ENCODE peak calls at places on chromosomes 12 and 14, in five cellular contexts. Q is ovary, O is A673, U is A549, C is IMR-90. X is an unnamed sample.

GRCh38 chr12:32201996-32202395 is 95.3 kb downstream of the BICD1 start:
- DNase-seq in Q (no peak), O (no peak), U (no peak), C (no peak), X (no peak)

GRCh38 chr14:80996049-80996901 is 40.9 kb downstream of the TSHR start:
- DNase-seq in Q (peak; percentile 9), O (peak; percentile 81), U (peak; percentile 78), C (peak; percentile 84), X (no peak)

GRCh38 chr12:123982269-123982668 is 9.3 kb downstream of the ZNF664 start:
- DNase-seq in Q (no peak), O (no peak), U (no peak), C (no peak), X (no peak)

GRCh38 chr14:81433378-81433777 is 33.3 kb upstream of the STON2 start:
- DNase-seq in Q (no peak), O (no peak), U (no peak), C (no peak), X (no peak)

GRCh38 chr14:50067723-50068495 is 48.5 kb downstream of the VCPKMT start:
- DNase-seq in Q (no peak), O (peak; percentile 57), U (peak; percentile 79), C (peak; percentile 81), X (no peak)

GRCh38 chr12:132296063-132296462 is 33.3 kb downstream of the GALNT9 start:
- DNase-seq in Q (no peak), O (no peak), U (no peak), C (no peak), X (no peak)

GRCh38 chr12:3777206-3777809 is 24.4 kb upstream of the CRACR2A start:
- DNase-seq in Q (no peak), O (peak; percentile 47), U (peak; percentile 46), C (peak; percentile 43), X (no peak)

GRCh38 chr14:93072659-93073365 is 42.9 kb downstream of the ITPK1 start:
- DNase-seq in Q (no peak), O (no peak), U (no peak), C (no peak), X (no peak)

GRCh38 chr14:30710870-30711269 is 88.8 kb downstream of the SCFD1 start:
- DNase-seq in Q (no peak), O (no peak), U (no peak), C (peak; percentile 49), X (no peak)

GRCh38 chr12:40959041-40959440 is 229.1 kb upstream of the PDZRN4 start:
- DNase-seq in Q (no peak), O (no peak), U (no peak), C (peak; percentile 86), X (no peak)

GRCh38 chr12:107891967-107892366 is 117.5 kb downstream of the ASCL4 start:
- DNase-seq in Q (no peak), O (peak; percentile 40), U (peak; percentile 24), C (peak; percentile 4), X (no peak)

GRCh38 chr12:111396726-111397445 is 8.8 kb upstream of the SH2B3 start:
- DNase-seq in Q (peak; percentile 87), O (peak; percentile 95), U (peak; percentile 87), C (peak; percentile 73), X (peak; percentile 88)

GRCh38 chr14:78104130-78104529 is 66.0 kb upstream of the NRXN3 start:
- DNase-seq in Q (no peak), O (no peak), U (no peak), C (no peak), X (no peak)

GRCh38 chr14:56810341-56810740 is at the start of gene OTX2:
- DNase-seq in Q (no peak), O (peak; percentile 90), U (no peak), C (no peak), X (no peak)

GRCh38 chr14:76891436-76891835 is 65.2 kb downstream of the LRRC74A start:
- DNase-seq in Q (no peak), O (no peak), U (no peak), C (no peak), X (no peak)

GRCh38 chr12:94318178-94318577 is 141.5 kb downstream of the CEP83 start:
- DNase-seq in Q (no peak), O (no peak), U (no peak), C (no peak), X (no peak)

GRCh38 chr12:76666272-76666845 is 97.6 kb upstream of the ZDHHC17 start:
- DNase-seq in Q (no peak), O (no peak), U (no peak), C (no peak), X (no peak)

GRCh38 chr12:105427883-105428282 is 97.4 kb downstream of the C12orf75 start:
- DNase-seq in Q (no peak), O (no peak), U (no peak), C (peak; percentile 33), X (no peak)

GRCh38 chr12:80019691-80020090 is 79.6 kb upstream of the OTOGL start:
- DNase-seq in Q (no peak), O (no peak), U (no peak), C (no peak), X (no peak)

GRCh38 chr12:112862570-112863137 is 44.1 kb upstream of the OAS1 start:
- DNase-seq in Q (no peak), O (no peak), U (no peak), C (no peak), X (peak; percentile 50)

DNA sequence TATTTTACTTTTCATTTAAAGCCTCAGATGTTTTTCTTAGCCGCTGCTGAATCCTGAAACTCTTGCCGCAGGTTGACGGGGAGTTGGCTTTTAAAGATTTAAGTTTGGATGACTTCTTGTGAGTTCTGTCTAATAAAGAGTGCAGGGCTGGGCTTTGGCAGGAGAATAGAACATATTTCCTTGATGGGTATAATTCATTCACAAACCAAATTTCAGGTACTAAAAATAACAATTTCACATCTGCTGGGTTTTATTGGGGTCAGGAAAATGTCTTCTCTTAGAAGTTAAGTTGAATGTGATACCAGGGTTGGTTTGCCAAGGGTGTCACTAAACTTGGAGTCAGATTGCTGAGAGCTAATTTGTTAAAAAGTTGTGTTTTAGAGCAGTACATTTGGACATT is 9.7 kb downstream of the SP1 start:
- DNase-seq in Q (no peak), O (no peak), U (no peak), C (no peak), X (no peak)
- H3K4me3 ChIP-seq in Q (peak overlapping the region; percentile 10), O (no peak overlapping the region), U (no peak overlapping the region), C (no peak overlapping the region), X (no peak overlapping the region)

GRCh38 chr14:79178719-79179118 is 1008.5 kb downstream of the NRXN3 start:
- DNase-seq in Q (no peak), O (no peak), U (no peak), C (no peak), X (no peak)

GRCh38 chr14:79180656-79181055 is 1010.5 kb downstream of the NRXN3 start:
- DNase-seq in Q (no peak), O (no peak), U (no peak), C (no peak), X (no peak)

GRCh38 chr14:79179985-79180384 is 1009.8 kb downstream of the NRXN3 start:
- DNase-seq in Q (no peak), O (no peak), U (no peak), C (no peak), X (no peak)

DNA sequence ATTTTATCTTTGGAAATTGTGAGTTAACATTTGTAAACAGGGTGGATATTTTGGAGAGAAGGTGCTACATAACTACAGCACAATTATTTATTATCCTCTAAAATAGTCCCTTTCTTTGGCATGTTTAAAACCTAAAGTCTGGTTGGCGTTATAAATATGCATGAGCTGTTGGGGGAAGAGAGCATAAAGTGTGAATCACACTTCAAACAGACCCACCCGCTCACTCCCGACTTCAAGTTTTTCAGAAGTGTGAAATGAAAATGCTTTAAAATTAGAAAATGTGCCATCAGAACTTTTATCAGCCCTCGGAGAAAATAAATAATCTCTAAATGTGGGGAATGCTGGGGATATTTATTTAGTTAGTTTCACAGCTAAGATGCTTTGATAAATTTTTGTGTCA is 1006.9 kb downstream of the NRXN3 start:
- DNase-seq in Q (no peak), O (no peak), U (no peak), C (no peak), X (no peak)
- H3K27ac ChIP-seq in Q (no peak overlapping the region), O (no peak overlapping the region), U (no peak overlapping the region), C (no peak overlapping the region), X (no peak overlapping the region)

DNA sequence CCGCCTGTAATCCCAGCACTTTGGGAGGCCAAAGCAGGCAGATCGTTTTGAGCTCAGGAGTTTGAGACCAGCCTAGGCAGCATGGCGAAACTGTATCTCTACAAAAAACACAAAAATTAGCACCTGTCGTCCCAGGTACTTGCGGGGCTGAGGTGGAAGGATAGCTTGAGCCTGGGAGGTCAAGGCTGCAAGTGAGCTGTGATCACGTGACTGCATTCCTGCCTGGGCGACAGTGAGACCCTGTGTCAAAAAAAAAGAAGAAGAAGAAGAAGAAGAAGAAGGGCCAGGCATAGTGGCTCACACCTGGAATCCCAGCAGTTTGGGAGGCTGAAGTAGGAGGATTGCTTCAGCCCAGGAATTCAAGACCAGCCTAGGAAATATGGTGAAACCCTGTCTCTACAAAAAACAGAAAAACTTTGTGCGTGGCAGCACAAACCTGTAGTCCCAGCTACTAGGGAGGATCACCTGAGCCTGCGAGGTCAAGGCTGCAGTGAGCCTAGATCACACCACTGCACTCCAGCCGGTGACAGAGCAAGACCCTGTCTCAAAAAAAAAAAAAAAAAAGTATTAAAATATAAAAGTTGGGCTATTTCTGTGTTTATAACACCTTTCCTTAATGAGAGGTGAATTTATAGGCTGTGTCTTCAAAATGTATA is 15.5 kb downstream of the RXYLT1 start:
- DNase-seq in Q (no peak), O (no peak), U (no peak), C (no peak), X (no peak)
- H3K4me3 ChIP-seq in Q (no peak overlapping the region), O (no peak overlapping the region), U (no peak overlapping the region), C (no peak overlapping the region), X (no peak overlapping the region)

GRCh38 chr14:89409961-89410360 is 7.1 kb downstream of the FOXN3 start:
- DNase-seq in Q (no peak), O (no peak), U (no peak), C (no peak), X (no peak)

GRCh38 chr14:89406941-89407340 is 10.1 kb downstream of the FOXN3 start:
- DNase-seq in Q (no peak), O (no peak), U (no peak), C (no peak), X (no peak)

GRCh38 chr14:89407856-89408255 is 9.2 kb downstream of the FOXN3 start:
- DNase-seq in Q (no peak), O (no peak), U (no peak), C (peak; percentile 63), X (no peak)

GRCh38 chr14:89411976-89412375 is 5.1 kb downstream of the FOXN3 start:
- DNase-seq in Q (no peak), O (no peak), U (no peak), C (no peak), X (no peak)

DNA sequence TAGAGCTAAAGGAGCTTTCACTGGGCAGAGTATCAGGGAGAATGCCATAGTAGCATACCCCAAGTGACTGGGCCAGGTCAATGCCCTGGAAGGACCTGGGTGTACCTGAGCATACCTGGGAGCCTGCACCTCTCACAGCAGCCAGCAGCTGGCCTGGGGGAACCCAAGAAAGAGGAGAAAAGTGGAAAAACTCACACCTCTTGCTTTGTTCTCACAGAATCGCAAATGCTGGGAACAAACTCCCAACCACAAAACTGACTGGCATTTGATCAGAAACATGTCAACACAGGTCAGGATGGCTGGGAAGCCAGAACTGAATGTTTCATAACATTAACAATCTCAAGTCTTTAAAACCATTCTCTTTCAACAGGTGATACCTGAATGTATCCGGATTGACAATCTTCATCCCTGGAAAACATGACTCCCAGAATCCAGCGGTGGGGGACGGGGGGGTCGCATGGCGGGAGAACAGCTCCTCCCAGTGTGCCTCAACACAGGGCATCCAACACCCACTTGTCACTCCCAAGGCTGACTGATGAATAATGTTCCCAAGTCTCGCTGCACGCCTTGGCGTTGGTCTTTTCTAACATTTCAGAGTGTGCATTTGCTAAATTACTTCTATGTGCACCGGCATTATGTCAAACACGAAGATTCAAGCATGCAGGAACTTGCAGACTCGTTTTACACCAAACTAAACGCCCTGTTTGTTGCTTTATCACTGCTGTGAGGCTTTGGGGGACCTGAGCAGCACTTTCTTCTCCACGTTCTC is 7.9 kb downstream of the FOXN3 start:
- DNase-seq in Q (no peak), O (no peak), U (no peak), C (no peak), X (no peak)
- H3K27ac ChIP-seq in Q (no peak overlapping the region), O (no peak overlapping the region), U (no peak overlapping the region), C (no peak overlapping the region), X (peak overlapping the region; percentile 66)